ENCODE peak calls at places on chromosomes 16 and 17, in ten cellular contexts. M, U, N, D, E, J, Z, K, I and O are unnamed samples.

GRCh38 chr17:74452841-74453661 is 13.4 kb upstream of the CD300A start:
- DNase-seq in E (peak; percentile 61), D (no peak), I (no peak), N (no peak), J (no peak), U (no peak), Z (no peak), M (no peak), K (peak; percentile 73), O (no peak)

GRCh38 chr17:28330671-28331070 is 4.6 kb downstream of the IFT20 start:
- DNase-seq in J (no peak), U (no peak), E (peak; percentile 9), N (no peak), I (no peak), D (no peak), Z (no peak), K (no peak), M (peak; percentile 36), O (no peak)

GRCh38 chr17:15457723-15458094 is 9.7 kb downstream of the CDRT4 start:
- DNase-seq in N (no peak), U (no peak), D (peak; percentile 75), E (no peak), K (no peak), J (no peak), Z (no peak), I (no peak), M (peak; percentile 84), O (no peak)

GRCh38 chr17:27576429-27577123 is 54.4 kb upstream of the LGALS9 start:
- DNase-seq in Z (no peak), D (no peak), M (no peak), J (no peak), E (no peak), U (no peak), N (no peak), K (no peak), I (no peak), O (no peak)

GRCh38 chr17:64460955-64461354 is 12.0 kb downstream of the MILR1 start:
- DNase-seq in M (no peak), D (no peak), E (no peak), Z (no peak), N (no peak), K (no peak), I (no peak), J (no peak), U (peak; percentile 45), O (no peak)

GRCh38 chr17:50636804-50637195 is 2.1 kb downstream of the ABCC3 start:
- DNase-seq in Z (no peak), U (no peak), N (no peak), K (no peak), D (no peak), M (no peak), I (no peak), J (no peak), E (no peak), O (no peak)

GRCh38 chr17:29772981-29773380 is 150.3 kb upstream of the CORO6 start:
- DNase-seq in K (no peak), J (no peak), Z (no peak), E (no peak), D (no peak), U (no peak), I (no peak), M (no peak), N (no peak), O (no peak)

GRCh38 chr17:37131064-37131463 is 182.3 kb downstream of the AATF start:
- DNase-seq in N (no peak), E (no peak), I (no peak), D (no peak), M (no peak), K (no peak), U (no peak), J (no peak), Z (no peak), O (no peak)

GRCh38 chr17:77836557-77837041 is 121.9 kb upstream of the TNRC6C start:
- DNase-seq in I (peak; percentile 75), D (peak; percentile 15), K (no peak), U (no peak), E (no peak), M (peak; percentile 27), N (no peak), J (no peak), Z (no peak), O (no peak)

GRCh38 chr17:30565073-30565935 is 88.1 kb downstream of the GOSR1 start:
- DNase-seq in K (no peak), N (no peak), U (no peak), J (no peak), I (no peak), Z (peak; percentile 14), E (no peak), D (no peak), M (no peak), O (peak; percentile 32)

GRCh38 chr16:30950516-30951073 is 1.7 kb downstream of the ORAI3 start:
- DNase-seq in D (no peak), N (no peak), U (no peak), E (no peak), M (no peak), J (no peak), K (no peak), Z (no peak), I (no peak), O (no peak)

GRCh38 chr16:83402160-83402794 is 405.5 kb upstream of the HSBP1 start:
- DNase-seq in D (no peak), U (no peak), M (no peak), J (no peak), Z (no peak), N (no peak), I (no peak), E (no peak), K (no peak), O (no peak)
- TF ChIP-seq CTCF in D (no peak), U (no peak), M (no peak), J (no peak), Z (no peak), N (no peak), I (no peak), E (no peak), K (peak; percentile 9), O (no peak)

GRCh38 chr17:57447357-57448019 is 191.2 kb downstream of the MSI2 start:
- DNase-seq in Z (no peak), E (no peak), K (no peak), U (no peak), J (no peak), N (no peak), I (no peak), M (no peak), D (no peak), O (no peak)

GRCh38 chr17:57454729-57455062 is 198.4 kb downstream of the MSI2 start:
- DNase-seq in U (no peak), N (no peak), J (no peak), Z (no peak), I (no peak), K (no peak), D (no peak), E (no peak), M (no peak), O (no peak)

GRCh38 chr17:57453841-57454240 is 197.5 kb downstream of the MSI2 start:
- DNase-seq in J (no peak), Z (no peak), M (no peak), E (no peak), D (no peak), U (no peak), I (no peak), N (no peak), K (no peak), O (no peak)

GRCh38 chr17:57448288-57449283 is 192.3 kb downstream of the MSI2 start:
- DNase-seq in J (no peak), Z (no peak), K (no peak), E (no peak), D (no peak), M (no peak), I (no peak), U (no peak), N (no peak), O (no peak)

DNA sequence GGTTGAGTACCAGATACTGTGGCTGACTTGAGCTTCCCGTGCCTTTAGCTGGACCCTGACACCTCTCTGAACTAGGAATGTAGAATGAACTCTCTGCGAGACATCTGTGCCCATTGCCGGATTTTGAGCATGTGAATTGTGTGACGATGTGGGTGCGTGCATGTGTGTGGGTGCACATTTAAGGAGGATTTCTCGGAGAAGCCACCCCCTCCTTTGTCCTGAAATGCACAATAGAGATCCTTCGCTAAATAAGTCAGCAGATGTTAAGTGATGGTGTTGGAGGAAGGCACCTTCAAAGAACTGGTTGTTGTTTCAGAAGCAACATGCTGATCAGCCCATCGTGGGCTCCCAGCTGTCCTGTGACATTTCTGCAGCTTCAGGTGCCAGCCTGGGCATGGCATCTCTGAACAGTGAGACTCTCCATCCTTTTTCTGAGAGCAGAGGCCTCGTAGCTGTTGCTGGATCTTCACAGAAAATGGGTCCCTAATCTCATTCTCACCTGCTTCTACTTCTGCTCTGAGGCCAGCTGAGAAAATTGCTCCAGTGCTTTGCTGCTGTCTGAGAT is 194.9 kb downstream of the MSI2 start:
- DNase-seq in K (no peak), N (no peak), J (no peak), U (no peak), Z (no peak), E (no peak), I (no peak), M (no peak), D (no peak), O (no peak)
- H3K4me3 ChIP-seq in K (no peak overlapping the region), N (no peak overlapping the region), J (no peak overlapping the region), U (no peak overlapping the region), Z (no peak overlapping the region), E (no peak overlapping the region), I (no peak overlapping the region), M (no peak overlapping the region), D (no peak overlapping the region), O (no peak overlapping the region)

GRCh38 chr17:9890124-9890523 is 14.9 kb downstream of the RCVRN start:
- DNase-seq in Z (peak; percentile 33), U (no peak), K (peak; percentile 75), D (no peak), N (no peak), I (no peak), J (no peak), M (no peak), E (no peak), O (peak; percentile 51)

GRCh38 chr17:9898812-9899211 is 6.3 kb downstream of the RCVRN start:
- DNase-seq in D (no peak), K (no peak), J (no peak), E (no peak), U (no peak), I (no peak), Z (no peak), N (no peak), M (peak; percentile 55), O (no peak)

GRCh38 chr17:9895923-9896322 is 9.1 kb downstream of the RCVRN start:
- DNase-seq in Z (no peak), N (no peak), D (no peak), K (no peak), I (no peak), J (no peak), E (no peak), U (no peak), M (no peak), O (no peak)

GRCh38 chr17:9897569-9897968 is 7.5 kb downstream of the RCVRN start:
- DNase-seq in M (no peak), Z (no peak), D (no peak), K (peak; percentile 93), U (no peak), N (no peak), I (no peak), J (no peak), E (no peak), O (no peak)

GRCh38 chr17:9893606-9894005 is 11.5 kb downstream of the RCVRN start:
- DNase-seq in Z (no peak), U (no peak), E (no peak), I (no peak), K (no peak), N (no peak), J (no peak), D (no peak), M (no peak), O (peak; percentile 52)
- TF ChIP-seq CTCF in Z (no peak), U (no peak), E (no peak), I (no peak), K (no peak), N (no peak), J (no peak), D (no peak), M (no peak), O (no peak)

GRCh38 chr17:72587773-72588511 is 467.1 kb downstream of the SOX9 start:
- DNase-seq in M (no peak), Z (peak; percentile 53), E (no peak), U (no peak), I (no peak), K (no peak), D (no peak), N (no peak), J (no peak), O (no peak)
- H3K4me3 ChIP-seq in M (no peak overlapping the region), Z (peak overlapping the region; percentile 97), E (no peak overlapping the region), U (no peak overlapping the region), I (no peak overlapping the region), K (no peak overlapping the region), D (no peak overlapping the region), N (no peak overlapping the region), J (no peak overlapping the region), O (no peak overlapping the region)